ENCODE peak calls at places on chromosomes 7 and 10, in six cellular contexts. N is body of pancreas, P is tibial nerve, K is prostate gland, L is upper lobe of left lung, B is GM12892. Z is an unnamed sample.

GRCh38 chr7:55521543-55522267 is 50.6 kb downstream of the VOPP1 start:
- DNase-seq in N (no peak), P (no peak), K (no peak), L (no peak), B (no peak), Z (no peak)

GRCh38 chr7:33190688-33191304 is 61.4 kb downstream of the BBS9 start:
- DNase-seq in N (no peak), P (no peak), K (no peak), L (no peak), B (no peak), Z (no peak)

GRCh38 chr10:11210211-11210922 is 192.7 kb downstream of the CELF2 start:
- DNase-seq in N (no peak), P (no peak), K (no peak), L (no peak), B (no peak), Z (no peak)

GRCh38 chr7:111168182-111168581 is 77.3 kb downstream of the LRRN3 start:
- DNase-seq in N (no peak), P (no peak), K (no peak), L (no peak), B (no peak), Z (no peak)

GRCh38 chr10:4006848-4007247 is 221.8 kb upstream of the KLF6 start:
- DNase-seq in N (no peak), P (no peak), K (no peak), L (no peak), B (no peak), Z (no peak)

GRCh38 chr7:127652333-127653248 is 597 bp downstream of the SND1 start:
- DNase-seq in N (peak; percentile 26), P (no peak), K (no peak), L (no peak), B (no peak), Z (no peak)

GRCh38 chr10:6204341-6205191 is 1.8 kb downstream of the PFKFB3 start:
- DNase-seq in N (peak; percentile 85), P (no peak), K (peak; percentile 69), L (peak; percentile 89), B (no peak), Z (peak; percentile 66)

GRCh38 chr10:133350950-133351329 is 3.8 kb downstream of the PRAP1 start:
- DNase-seq in N (no peak), P (no peak), K (no peak), L (peak; percentile 58), B (no peak), Z (no peak)

GRCh38 chr7:21948887-21949469 is 3.3 kb upstream of the CDCA7L start:
- DNase-seq in N (no peak), P (no peak), K (no peak), L (no peak), B (no peak), Z (no peak)

GRCh38 chr10:68684413-68684812 is 36.6 kb upstream of the CCAR1 start:
- DNase-seq in N (no peak), P (no peak), K (no peak), L (no peak), B (peak; percentile 30), Z (no peak)

GRCh38 chr10:46268076-46268881 is 18.5 kb upstream of the ANTXRL start:
- DNase-seq in N (no peak), P (no peak), K (no peak), L (no peak), B (no peak), Z (no peak)

GRCh38 chr10:5584895-5585516 is 60.2 kb downstream of the CALML3 start:
- DNase-seq in N (no peak), P (no peak), K (no peak), L (no peak), B (no peak), Z (no peak)

GRCh38 chr10:72049472-72049871 is 38.9 kb downstream of the SPOCK2 start:
- DNase-seq in N (no peak), P (no peak), K (no peak), L (no peak), B (no peak), Z (no peak)

GRCh38 chr7:26457702-26458327 is 166.2 kb downstream of the SNX10 start:
- DNase-seq in N (no peak), P (no peak), K (no peak), L (no peak), B (no peak), Z (no peak)

GRCh38 chr10:21740989-21741388 is 207.0 kb downstream of the MLLT10 start:
- DNase-seq in N (no peak), P (no peak), K (no peak), L (no peak), B (no peak), Z (no peak)

GRCh38 chr7:139426258-139427028 is 57.0 kb downstream of the KLRG2 start:
- DNase-seq in N (no peak), P (no peak), K (no peak), L (no peak), B (no peak), Z (no peak)

GRCh38 chr10:70753026-70753663 is 32.0 kb downstream of the TBATA start:
- DNase-seq in N (no peak), P (no peak), K (no peak), L (no peak), B (no peak), Z (no peak)

GRCh38 chr10:21720090-21720489 is 186.1 kb downstream of the MLLT10 start:
- DNase-seq in N (no peak), P (no peak), K (no peak), L (no peak), B (no peak), Z (no peak)

GRCh38 chr10:96701265-96701664 is 19.0 kb downstream of the PIK3AP1 start:
- DNase-seq in N (no peak), P (no peak), K (no peak), L (no peak), B (no peak), Z (no peak)

GRCh38 chr10:34549953-34550352 is 265.1 kb downstream of the PARD3 start:
- DNase-seq in N (no peak), P (no peak), K (no peak), L (no peak), B (no peak), Z (no peak)

GRCh38 chr10:97584060-97584797 is at the start of gene HOGA1:
- DNase-seq in N (peak; percentile 88), P (peak; percentile 37), K (peak; percentile 26), L (no peak), B (no peak), Z (peak; percentile 51)

GRCh38 chr10:11017575-11018425 is at the start of gene CELF2:
- DNase-seq in N (peak; percentile 43), P (peak; percentile 16), K (peak; percentile 45), L (peak; percentile 94), B (peak; percentile 27), Z (peak; percentile 49)

GRCh38 chr10:14225374-14225773 is 105.3 kb downstream of the FRMD4A start:
- DNase-seq in N (no peak), P (no peak), K (no peak), L (no peak), B (no peak), Z (no peak)

GRCh38 chr7:70779321-70779720 is 352.6 kb upstream of the GALNT17 start:
- DNase-seq in N (no peak), P (no peak), K (no peak), L (no peak), B (no peak), Z (no peak)

GRCh38 chr10:14131261-14131960 is 199.3 kb downstream of the FRMD4A start:
- DNase-seq in N (no peak), P (no peak), K (no peak), L (no peak), B (no peak), Z (no peak)

GRCh38 chr7:121531175-121532070 is 135.3 kb upstream of the FAM3C start:
- DNase-seq in N (no peak), P (no peak), K (no peak), L (no peak), B (no peak), Z (no peak)

GRCh38 chr10:52283174-52283573 is 30.9 kb upstream of the DKK1 start:
- DNase-seq in N (no peak), P (no peak), K (no peak), L (no peak), B (no peak), Z (no peak)

GRCh38 chr7:92563345-92563744 is 26.8 kb downstream of the FAM133B start:
- DNase-seq in N (no peak), P (no peak), K (no peak), L (no peak), B (no peak), Z (no peak)

GRCh38 chr7:92569137-92569536 is 21.1 kb downstream of the FAM133B start:
- DNase-seq in N (no peak), P (no peak), K (no peak), L (no peak), B (no peak), Z (no peak)

GRCh38 chr7:92567460-92567859 is 22.7 kb downstream of the FAM133B start:
- DNase-seq in N (no peak), P (no peak), K (no peak), L (no peak), B (no peak), Z (no peak)
- TF ChIP-seq POLR2A in N (no peak), P (no peak), K (no peak), L (no peak), B (no peak), Z (no peak)

DNA sequence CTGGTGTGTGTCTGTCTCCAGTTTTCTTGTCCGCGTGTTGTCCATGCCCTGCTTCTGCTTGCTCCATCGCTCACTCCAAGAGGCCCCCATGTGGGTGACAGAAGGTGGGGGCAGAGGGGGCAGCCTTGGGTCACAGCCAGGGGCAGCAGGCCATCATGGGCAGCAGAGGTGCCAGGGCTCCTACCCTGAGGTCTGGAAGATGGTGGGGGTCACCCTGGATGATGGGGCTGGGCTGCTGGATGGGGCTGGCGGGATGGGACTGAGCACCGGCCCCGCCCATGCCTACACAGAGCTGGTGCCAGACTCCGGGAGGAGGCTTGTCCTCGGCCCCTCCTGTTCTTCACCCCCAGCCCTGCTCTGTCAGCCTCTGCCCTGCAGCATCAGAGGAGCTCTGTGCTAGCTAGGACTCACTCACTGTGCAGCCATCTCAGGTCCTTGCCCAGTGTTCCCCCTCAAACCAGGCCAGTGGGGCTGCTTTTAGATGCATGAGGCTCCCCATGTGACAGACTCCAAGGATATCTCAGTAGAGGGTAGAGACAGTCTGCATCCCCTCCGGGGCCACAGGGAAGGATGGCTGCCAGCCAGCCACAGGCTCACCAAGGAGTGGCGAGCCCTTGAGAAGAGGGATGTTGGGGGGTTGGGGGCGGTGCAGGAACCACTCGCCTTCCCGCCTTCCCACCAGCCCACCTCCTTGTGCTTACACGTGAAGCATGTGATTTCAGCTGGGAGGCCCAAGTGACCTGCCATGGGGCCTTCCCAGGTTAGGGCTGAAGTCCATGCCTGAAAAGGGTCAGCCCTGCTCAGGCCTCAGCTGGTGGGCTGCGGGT is 35.5 kb upstream of the PPIF start:
- DNase-seq in N (no peak), P (no peak), K (no peak), L (no peak), B (no peak), Z (no peak)
- TF ChIP-seq POLR2A in N (no peak), P (no peak), K (no peak), L (no peak), B (no peak), Z (no peak)

GRCh38 chr10:12350167-12350872 is 973 bp downstream of the CAMK1D start:
- DNase-seq in N (peak; percentile 33), P (no peak), K (peak; percentile 10), L (peak; percentile 90), B (no peak), Z (peak; percentile 38)
- TF ChIP-seq POLR2A in N (peak; percentile 35), P (no peak), K (no peak), L (no peak), B (peak; percentile 52), Z (no peak)

GRCh38 chr7:95549818-95550529 is 46.3 kb downstream of the PDK4 start:
- DNase-seq in N (peak; percentile 97), P (peak; percentile 99), K (peak; percentile 98), L (no peak), B (no peak), Z (peak; percentile 86)
- TF ChIP-seq POLR2A in N (peak; percentile 68), P (peak; percentile 83), K (peak; percentile 19), L (peak; percentile 83), B (no peak), Z (peak; percentile 51)

Z was measured in uterus.